ENCODE peak calls at places on chromosomes 6 and 20, in ten cellular contexts. X, I, J, Z, V, N, W, E, H and S are unnamed samples.

GRCh38 chr20:49388790-49389189 is 93.7 kb downstream of the KCNB1 start:
- DNase-seq in X (no peak), I (no peak), J (no peak), Z (no peak), V (no peak), N (no peak), W (no peak), E (no peak), H (no peak), S (no peak)

GRCh38 chr6:158959552-158959951 is 40.5 kb downstream of the RSPH3 start:
- DNase-seq in X (no peak), I (no peak), J (no peak), Z (no peak), V (no peak), N (no peak), W (no peak), E (no peak), H (no peak), S (no peak)

GRCh38 chr6:3226422-3227362 is 761 bp downstream of the TUBB2B start:
- DNase-seq in X (peak), I (peak), J (no peak), Z (peak), V (no peak), N (peak), W (no peak), E (peak), H (no peak), S (peak)

GRCh38 chr20:38514947-38515346 is 42.3 kb downstream of the RALGAPB start:
- DNase-seq in X (no peak), I (no peak), J (no peak), Z (no peak), V (no peak), N (no peak), W (no peak), E (no peak), H (no peak), S (no peak)

GRCh38 chr20:3797592-3798404 is 1.7 kb downstream of the CDC25B start:
- DNase-seq in X (no peak), I (no peak), J (no peak), Z (no peak), V (no peak), N (no peak), W (no peak), E (peak), H (no peak), S (no peak)

GRCh38 chr6:138864343-138864890 is 68.5 kb downstream of the ECT2L start:
- DNase-seq in X (no peak), I (no peak), J (no peak), Z (no peak), V (no peak), N (no peak), W (no peak), E (no peak), H (no peak), S (no peak)

GRCh38 chr6:69555239-69555638 is 241.6 kb downstream of the LMBRD1 start:
- DNase-seq in X (no peak), I (no peak), J (no peak), Z (no peak), V (no peak), N (no peak), W (no peak), E (no peak), H (no peak), S (no peak)

GRCh38 chr6:136859430-136859829 is 37.0 kb downstream of the PEX7 start:
- DNase-seq in X (no peak), I (peak), J (no peak), Z (no peak), V (no peak), N (no peak), W (no peak), E (no peak), H (no peak), S (no peak)

GRCh38 chr6:157326979-157327378 is 3.7 kb upstream of the TMEM242 start:
- DNase-seq in X (no peak), I (no peak), J (no peak), Z (no peak), V (no peak), N (no peak), W (no peak), E (no peak), H (no peak), S (no peak)

GRCh38 chr20:48162621-48163020 is 377.3 kb upstream of the SULF2 start:
- DNase-seq in X (no peak), I (no peak), J (no peak), Z (no peak), V (no peak), N (no peak), W (no peak), E (no peak), H (no peak), S (no peak)

GRCh38 chr6:105803439-105803838 is 282.7 kb upstream of the PRDM1 start:
- DNase-seq in X (no peak), I (no peak), J (no peak), Z (no peak), V (no peak), N (no peak), W (no peak), E (no peak), H (no peak), S (no peak)

GRCh38 chr6:139010674-139011073 is 17.9 kb upstream of the ABRACL start:
- DNase-seq in X (no peak), I (no peak), J (no peak), Z (no peak), V (no peak), N (no peak), W (no peak), E (no peak), H (no peak), S (no peak)

GRCh38 chr6:110878751-110879539 is 4.4 kb downstream of the AMD1 start:
- DNase-seq in X (no peak), I (peak), J (no peak), Z (no peak), V (no peak), N (peak), W (peak), E (no peak), H (no peak), S (no peak)